ENCODE peak calls at places on chromosome 19, in five cellular contexts. B is Caco-2, K is heart left ventricle, P is tibial artery, S is neural progenitor cell. Q is an unnamed sample.
A peak's percentile ranks its signal among the peaks of the same experiment; 100 is the strongest.

GRCh38 chr19:54451331-54451871 is 2.4 kb downstream of the LENG8 start:
- DNase-seq in P (no peak), B (no peak), S (no peak), K (no peak), Q (no peak)

GRCh38 chr19:43726736-43727592 is 11.1 kb downstream of the IRGC start:
- DNase-seq in K (peak; percentile 76), B (no peak), P (no peak), S (no peak), Q (peak; percentile 17)

GRCh38 chr19:41297628-41298326 is 12.2 kb upstream of the CCDC97 start:
- DNase-seq in B (no peak), P (no peak), K (no peak), S (no peak), Q (no peak)

GRCh38 chr19:10861118-10861651 is 10.2 kb upstream of the CARM1 start:
- DNase-seq in B (no peak), P (no peak), K (peak; percentile 58), S (peak; percentile 45), Q (peak; percentile 43)

GRCh38 chr19:53961523-53962345 is 1.0 kb upstream of the CACNG8 start:
- DNase-seq in P (no peak), K (no peak), S (peak; percentile 28), B (no peak), Q (peak; percentile 81)

GRCh38 chr19:23410155-23410554 is 14.9 kb upstream of the ZNF91 start:
- DNase-seq in B (no peak), P (no peak), K (no peak), S (no peak), Q (no peak)

GRCh38 chr19:44738603-44739585 is 9.6 kb upstream of the BCL3 start:
- DNase-seq in K (no peak), S (no peak), P (no peak), B (no peak), Q (no peak)

GRCh38 chr19:610801-611505 is 21.3 kb downstream of the HCN2 start:
- DNase-seq in K (peak; percentile 88), S (no peak), P (no peak), B (no peak), Q (peak; percentile 71)

GRCh38 chr19:33332248-33332647 is 29.9 kb upstream of the CEBPA start:
- DNase-seq in P (peak; percentile 39), B (no peak), K (no peak), S (no peak), Q (no peak)

GRCh38 chr19:15680923-15681322 is 8.0 kb downstream of the CYP4F12 start:
- DNase-seq in B (no peak), K (no peak), S (no peak), P (no peak), Q (no peak)

GRCh38 chr19:662207-662961 is 630 bp downstream of the RNF126 start:
- DNase-seq in P (no peak), K (peak; percentile 72), B (no peak), S (peak; percentile 55), Q (peak; percentile 28)

GRCh38 chr19:29378126-29378525 is 147.7 kb upstream of the VSTM2B start:
- DNase-seq in B (peak; percentile 12), P (no peak), K (no peak), S (no peak), Q (no peak)

GRCh38 chr19:29609636-29610035 is 3.6 kb downstream of the POP4 start:
- DNase-seq in K (no peak), P (no peak), S (no peak), B (no peak), Q (no peak)

GRCh38 chr19:46511237-46511636 is 15.6 kb upstream of the PNMA8B start:
- DNase-seq in B (no peak), P (no peak), K (no peak), S (no peak), Q (no peak)

GRCh38 chr19:21559444-21559843 is 54.0 kb downstream of the ZNF429 start:
- DNase-seq in S (no peak), P (no peak), K (no peak), B (no peak), Q (no peak)

GRCh38 chr19:46488551-46488950 is 7.1 kb downstream of the PNMA8B start:
- DNase-seq in B (no peak), S (no peak), K (no peak), P (no peak), Q (no peak)

GRCh38 chr19:2795827-2796658 is 10.7 kb downstream of the THOP1 start:
- DNase-seq in K (no peak), P (no peak), B (no peak), S (no peak), Q (no peak)

GRCh38 chr19:17385878-17386611 is 8.0 kb downstream of the CCDC194 start:
- DNase-seq in P (peak; percentile 45), K (peak; percentile 83), S (peak; percentile 85), B (peak; percentile 52), Q (peak; percentile 69)

GRCh38 chr19:45179063-45179847 is 671 bp downstream of the BLOC1S3 start:
- DNase-seq in S (peak; percentile 61), B (no peak), K (peak; percentile 76), P (no peak), Q (peak; percentile 33)

GRCh38 chr19:48740705-48741030 is 258 bp upstream of the RASIP1 start:
- DNase-seq in B (no peak), S (no peak), K (no peak), P (no peak), Q (no peak)

GRCh38 chr19:48739400-48739825 is 997 bp downstream of the RASIP1 start:
- DNase-seq in P (no peak), S (peak; percentile 45), K (peak; percentile 65), B (no peak), Q (no peak)

GRCh38 chr19:48739835-48740704 is at the start of gene RASIP1:
- DNase-seq in P (no peak), B (no peak), K (peak; percentile 81), S (peak; percentile 11), Q (no peak)

GRCh38 chr19:48737360-48737998 is 2.9 kb downstream of the RASIP1 start:
- DNase-seq in S (peak; percentile 69), K (peak; percentile 58), P (no peak), B (peak; percentile 51), Q (no peak)

DNA sequence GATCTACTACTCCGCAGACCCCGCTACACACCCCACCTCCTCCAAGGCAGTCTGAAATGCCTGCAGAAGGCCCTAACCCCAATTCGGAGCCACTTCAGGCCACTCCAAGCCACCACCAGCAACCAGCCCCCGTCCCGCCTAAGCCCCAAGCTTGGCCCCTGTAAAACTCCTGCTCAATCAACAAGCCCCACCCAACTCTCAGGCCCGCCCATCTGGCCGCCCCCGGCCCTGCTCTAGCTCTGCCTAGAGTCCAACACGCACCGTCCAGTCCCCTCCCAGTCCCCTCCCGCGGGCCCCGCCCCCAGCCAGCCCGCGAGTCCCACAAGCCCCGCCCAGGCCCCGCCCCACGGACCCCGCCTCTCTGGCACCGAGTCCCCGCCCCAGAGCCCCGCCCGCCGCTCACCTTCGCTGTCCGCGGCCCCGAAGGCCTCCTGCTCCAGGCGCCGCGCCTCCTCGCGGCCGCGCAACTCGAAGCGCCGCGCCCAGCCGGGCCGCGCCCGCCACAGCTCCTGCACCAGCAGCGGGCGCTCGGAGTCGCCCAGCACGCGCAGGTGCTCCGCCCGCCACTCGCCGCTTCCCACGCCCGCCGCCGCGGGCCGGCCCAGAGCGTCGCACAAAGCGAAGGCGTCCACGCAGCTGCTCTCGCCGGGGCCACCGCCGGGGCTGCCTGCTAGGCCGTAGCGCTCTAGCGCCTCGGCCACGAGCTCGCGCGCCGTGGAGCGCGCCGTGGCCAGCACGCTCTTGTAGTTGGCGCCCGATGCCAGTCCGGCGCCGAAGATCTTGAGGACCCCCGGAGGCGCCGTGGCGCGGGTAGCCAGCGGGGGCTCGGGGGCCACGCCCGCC is 1.6 kb downstream of the RASIP1 start:
- DNase-seq in K (peak; percentile 98), P (peak; percentile 83), S (peak; percentile 98), B (peak; percentile 99), Q (peak; percentile 81)
- TF ChIP-seq CTCF in K (peak; percentile 66), P (peak; percentile 36), S (peak; percentile 47), B (peak; percentile 35), Q (no peak)

DNA sequence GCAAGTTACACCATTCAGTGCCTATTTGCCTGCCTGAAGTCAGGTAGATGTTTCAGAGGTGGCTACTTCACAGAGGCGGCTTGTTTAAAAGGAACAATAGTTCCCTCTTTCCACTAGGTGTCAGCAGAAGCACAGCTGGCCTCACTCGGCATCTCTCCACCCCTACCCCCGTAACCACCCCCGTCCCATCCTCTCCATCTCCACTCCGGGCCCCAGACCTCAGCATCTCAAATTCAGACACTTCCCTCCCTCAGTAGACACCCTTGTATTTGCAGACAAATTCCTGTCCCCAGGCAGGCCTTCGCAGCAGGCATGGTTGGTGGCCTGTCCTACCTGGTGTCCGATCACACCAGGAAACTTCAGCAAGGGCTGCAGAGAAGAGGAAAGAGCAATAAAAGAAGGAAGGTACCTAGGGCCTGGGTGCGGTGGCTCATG is 9.1 kb upstream of the DPP9 start:
- DNase-seq in B (peak; percentile 75), P (no peak), K (no peak), S (peak; percentile 89), Q (peak; percentile 73)
- H3K4me3 ChIP-seq in B (no peak overlapping the region), P (no peak overlapping the region), K (no peak overlapping the region), S (peak overlapping the region; percentile 23), Q (no peak overlapping the region)

GRCh38 chr19:11887247-11887617 is 350 bp upstream of the ZNF69 start:
- DNase-seq in K (no peak), P (no peak), S (no peak), B (no peak), Q (no peak)

GRCh38 chr19:11890634-11891033 is 3.1 kb downstream of the ZNF69 start:
- DNase-seq in K (no peak), B (no peak), S (no peak), P (no peak), Q (no peak)

GRCh38 chr19:11887618-11888531 is at the start of gene ZNF69:
- DNase-seq in S (peak; percentile 97), P (peak; percentile 94), K (peak; percentile 91), B (peak; percentile 89), Q (peak; percentile 62)
- TF ChIP-seq CTCF in S (peak; percentile 41), P (peak; percentile 28), K (peak; percentile 51), B (no peak), Q (peak; percentile 12)

DNA sequence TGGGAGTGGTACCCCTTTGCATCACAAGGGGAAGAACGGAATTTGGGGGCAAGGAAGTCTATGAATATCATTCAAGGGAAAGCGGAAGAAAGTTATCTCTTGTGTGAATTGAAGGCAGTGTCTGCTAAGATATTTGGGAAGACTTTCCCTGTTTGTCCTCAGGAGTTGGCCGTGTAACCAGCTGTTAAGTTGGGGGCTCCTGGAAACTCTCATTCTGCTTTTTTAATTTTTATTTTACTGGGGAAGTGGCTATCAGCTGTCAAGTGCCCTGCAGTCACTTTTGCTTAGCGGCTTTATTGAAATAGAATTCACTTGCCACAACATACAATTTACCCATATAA is 2.9 kb downstream of the UPF1 start:
- DNase-seq in B (no peak), S (no peak), K (no peak), P (no peak), Q (no peak)
- H3K4me3 ChIP-seq in B (no peak overlapping the region), S (peak overlapping the region; percentile 65), K (no peak overlapping the region), P (peak overlapping the region; percentile 72), Q (peak overlapping the region; percentile 69)

DNA sequence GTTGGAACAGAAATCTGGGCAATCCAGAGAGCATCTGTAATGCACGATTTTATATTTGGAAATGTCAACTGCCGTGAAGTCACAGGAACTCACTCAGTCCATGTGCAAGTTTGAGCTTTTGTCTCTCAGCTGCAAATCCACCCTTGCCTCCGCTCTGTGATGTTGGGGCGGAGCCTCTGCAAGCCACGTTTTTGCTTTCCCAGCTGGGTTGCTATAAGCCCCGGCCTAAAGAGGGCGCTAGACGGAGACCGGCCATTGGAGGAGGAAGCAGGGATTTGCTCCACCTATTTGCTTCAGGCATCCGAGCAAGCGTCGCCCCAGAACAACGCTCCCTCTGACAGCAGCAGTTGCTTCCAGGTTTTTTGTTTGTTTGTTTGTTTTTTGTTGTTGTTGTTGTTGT is 56.2 kb downstream of the TRPM4 start:
- DNase-seq in S (no peak), K (no peak), B (no peak), P (no peak), Q (no peak)
- TF ChIP-seq CTCF in S (peak; percentile 26), K (no peak), B (peak; percentile 18), P (no peak), Q (peak; percentile 5)

Q was measured in fibroblast of pulmonary artery.